ENCODE peak calls at places on chromosomes 6 and 20, in ten cellular contexts. I, L, Z, C, X, R, U, M, W and H are unnamed samples.

GRCh38 chr6:167997642-167998041 is at the start of gene KIF25:
- DNase-seq in Z (no peak), I (no peak), R (no peak), U (no peak), L (no peak), W (no peak), C (no peak), X (no peak), M (no peak), H (no peak)

GRCh38 chr6:167702241-167702827 is 124.4 kb upstream of the AFDN start:
- DNase-seq in U (no peak), I (no peak), Z (no peak), X (peak; percentile 60), M (no peak), C (no peak), R (peak; percentile 53), W (no peak), L (no peak), H (no peak)

GRCh38 chr6:53233309-53233708 is 84.7 kb upstream of the GCM1 start:
- DNase-seq in I (no peak), Z (no peak), U (no peak), L (no peak), M (no peak), R (no peak), X (no peak), C (no peak), W (no peak), H (no peak)

GRCh38 chr20:17825949-17826843 is 126.4 kb downstream of the BANF2 start:
- DNase-seq in R (no peak), U (peak; percentile 59), W (no peak), M (no peak), I (no peak), C (no peak), Z (no peak), X (no peak), L (no peak), H (no peak)

GRCh38 chr20:11852801-11853200 is 64.9 kb upstream of the BTBD3 start:
- DNase-seq in L (no peak), I (no peak), U (no peak), M (no peak), X (no peak), W (no peak), C (peak; percentile 11), Z (peak; percentile 52), R (no peak), H (no peak)

GRCh38 chr20:45823949-45824835 is 2.9 kb downstream of the TNNC2 start:
- DNase-seq in R (peak; percentile 71), M (peak; percentile 49), X (peak; percentile 30), L (peak; percentile 60), I (peak; percentile 27), W (peak; percentile 29), C (peak; percentile 20), Z (no peak), U (peak; percentile 75), H (no peak)

GRCh38 chr20:32439132-32439829 is 81.2 kb downstream of the ASXL1 start:
- DNase-seq in X (no peak), Z (peak; percentile 81), L (no peak), U (peak; percentile 73), I (no peak), C (peak; percentile 87), M (no peak), R (no peak), W (no peak), H (no peak)

GRCh38 chr6:31110825-31111582 is 1.4 kb downstream of the C6orf15 start:
- DNase-seq in C (no peak), R (no peak), L (no peak), X (no peak), W (no peak), M (no peak), I (peak; percentile 19), Z (no peak), U (no peak), H (no peak)

GRCh38 chr6:5995705-5996686 is 10.7 kb downstream of the NRN1 start:
- DNase-seq in L (peak; percentile 79), W (no peak), R (no peak), M (peak; percentile 40), C (peak; percentile 19), Z (peak; percentile 84), I (peak; percentile 92), X (peak; percentile 78), U (no peak), H (peak; percentile 89)

GRCh38 chr6:80174931-80175572 is 68.6 kb downstream of the BCKDHB start:
- DNase-seq in W (no peak), I (no peak), U (no peak), R (no peak), X (peak; percentile 63), M (no peak), L (no peak), Z (peak; percentile 94), C (peak; percentile 67), H (no peak)

GRCh38 chr6:27295301-27296079 is 16.6 kb downstream of the POM121L2 start:
- DNase-seq in Z (peak; percentile 82), C (peak; percentile 90), W (no peak), I (no peak), R (peak; percentile 93), U (no peak), M (peak; percentile 88), X (no peak), L (no peak), H (no peak)

GRCh38 chr6:29142349-29142748 is 28.4 kb upstream of the OR2J2 start:
- DNase-seq in M (no peak), Z (no peak), C (no peak), W (no peak), X (no peak), L (no peak), U (no peak), R (no peak), I (no peak), H (no peak)

GRCh38 chr6:106637718-106638341 is 8.5 kb downstream of the QRSL1 start:
- DNase-seq in I (no peak), R (no peak), C (no peak), U (no peak), X (no peak), W (no peak), M (no peak), Z (no peak), L (no peak), H (no peak)